ENCODE peak calls at places on chromosomes 13 and 19, in six cellular contexts. O, Z, K, J, S and C are unnamed samples. For H3K27me3, the result is how much of the 10 kb centered on the place peaks cover.

GRCh38 chr19:13965377-13965896 is 13.1 kb downstream of the DCAF15 start:
- DNase-seq in O (no peak), Z (no peak), K (no peak), J (no peak), S (no peak), C (no peak)

GRCh38 chr13:100388923-100389322 is 199.7 kb downstream of the GGACT start:
- DNase-seq in O (no peak), Z (no peak), K (no peak), J (no peak), S (no peak), C (no peak)

GRCh38 chr19:29671393-29672076 is 6.3 kb downstream of the PLEKHF1 start:
- DNase-seq in O (peak), Z (peak), K (peak), J (no peak), S (no peak), C (peak)

GRCh38 chr19:18017275-18018083 is 9.5 kb downstream of the ARRDC2 start:
- DNase-seq in O (no peak), Z (no peak), K (no peak), J (no peak), S (no peak), C (no peak)

GRCh38 chr13:47930649-47931165 is 70.4 kb downstream of the SUCLA2 start:
- DNase-seq in O (no peak), Z (no peak), K (no peak), J (no peak), S (no peak), C (no peak)

GRCh38 chr19:19539738-19540703 is 2.0 kb downstream of the CILP2 start:
- DNase-seq in O (peak), Z (peak), K (peak), J (peak), S (no peak), C (peak)

GRCh38 chr13:44052843-44053607 is 173.3 kb downstream of the LACC1 start:
- DNase-seq in O (peak), Z (peak), K (no peak), J (no peak), S (no peak), C (no peak)

GRCh38 chr19:18865106-18865972 is 30.6 kb downstream of the CERS1 start:
- DNase-seq in O (no peak), Z (no peak), K (no peak), J (no peak), S (no peak), C (no peak)

GRCh38 chr13:95954266-95954665 is 98.9 kb downstream of the UGGT2 start:
- DNase-seq in O (no peak), Z (no peak), K (no peak), J (no peak), S (no peak), C (no peak)

GRCh38 chr13:41973247-41973741 is 12.4 kb upstream of the VWA8 start:
- DNase-seq in O (no peak), Z (no peak), K (no peak), J (no peak), S (no peak), C (no peak)

GRCh38 chr13:34459856-34460255 is 482.2 kb upstream of the NBEA start:
- DNase-seq in O (no peak), Z (peak), K (no peak), J (no peak), S (no peak), C (no peak)

GRCh38 chr19:44308011-44308410 is 3.2 kb upstream of the ZNF235 start:
- DNase-seq in O (no peak), Z (peak), K (no peak), J (no peak), S (no peak), C (no peak)

GRCh38 chr19:46147791-46148288 is at the start of gene IGFL2:
- DNase-seq in O (no peak), Z (peak), K (no peak), J (no peak), S (no peak), C (no peak)
- H3K27me3 ChIP-seq in O (under half), Z (under half), K (under half), J (under half), S (under half), C (under half)

DNA sequence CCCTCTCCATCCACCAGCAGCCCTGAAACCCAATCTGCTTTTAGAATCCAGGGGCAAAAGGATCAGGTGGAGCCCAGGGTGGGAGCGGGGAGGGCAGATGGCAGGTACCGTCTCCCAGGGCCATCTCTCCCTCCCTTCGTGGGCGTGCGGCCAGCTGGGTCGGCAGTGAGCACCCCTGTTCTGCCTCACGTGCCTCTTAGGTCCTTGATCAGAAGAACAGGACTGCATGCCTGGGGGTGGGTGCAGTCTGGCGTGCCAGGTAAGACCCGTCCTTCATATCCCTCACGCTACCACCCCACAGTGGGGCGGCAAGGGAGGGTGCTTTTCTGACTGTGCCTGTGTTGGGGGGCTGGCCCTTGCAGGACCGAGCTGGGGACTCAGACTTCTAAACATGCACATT is 2.0 kb downstream of the SLC8A2 start:
- DNase-seq in O (no peak), Z (no peak), K (no peak), J (no peak), S (no peak), C (no peak)
- H3K27me3 ChIP-seq in O (under half), Z (under half), K (under half), J (under half), S (under half), C (under half)

GRCh38 chr19:35963514-35963913 is 27.3 kb downstream of the LRFN3 start:
- DNase-seq in O (no peak), Z (peak), K (peak), J (no peak), S (no peak), C (no peak)
- H3K27me3 ChIP-seq in O (under half), Z (under half), K (under half), J (under half), S (under half), C (under half)

GRCh38 chr19:32674153-32674958 is 624 bp downstream of the ANKRD27 start:
- DNase-seq in O (no peak), Z (no peak), K (no peak), J (peak), S (no peak), C (no peak)
- H3K27me3 ChIP-seq in O (under half), Z (under half), K (under half), J (under half), S (under half), C (under half)

GRCh38 chr13:113728571-113729054 is 30.4 kb upstream of the TMEM255B start:
- DNase-seq in O (no peak), Z (no peak), K (no peak), J (no peak), S (no peak), C (no peak)
- H3K27me3 ChIP-seq in O (under half), Z (under half), K (under half), J (under half), S (under half), C (under half)

DNA sequence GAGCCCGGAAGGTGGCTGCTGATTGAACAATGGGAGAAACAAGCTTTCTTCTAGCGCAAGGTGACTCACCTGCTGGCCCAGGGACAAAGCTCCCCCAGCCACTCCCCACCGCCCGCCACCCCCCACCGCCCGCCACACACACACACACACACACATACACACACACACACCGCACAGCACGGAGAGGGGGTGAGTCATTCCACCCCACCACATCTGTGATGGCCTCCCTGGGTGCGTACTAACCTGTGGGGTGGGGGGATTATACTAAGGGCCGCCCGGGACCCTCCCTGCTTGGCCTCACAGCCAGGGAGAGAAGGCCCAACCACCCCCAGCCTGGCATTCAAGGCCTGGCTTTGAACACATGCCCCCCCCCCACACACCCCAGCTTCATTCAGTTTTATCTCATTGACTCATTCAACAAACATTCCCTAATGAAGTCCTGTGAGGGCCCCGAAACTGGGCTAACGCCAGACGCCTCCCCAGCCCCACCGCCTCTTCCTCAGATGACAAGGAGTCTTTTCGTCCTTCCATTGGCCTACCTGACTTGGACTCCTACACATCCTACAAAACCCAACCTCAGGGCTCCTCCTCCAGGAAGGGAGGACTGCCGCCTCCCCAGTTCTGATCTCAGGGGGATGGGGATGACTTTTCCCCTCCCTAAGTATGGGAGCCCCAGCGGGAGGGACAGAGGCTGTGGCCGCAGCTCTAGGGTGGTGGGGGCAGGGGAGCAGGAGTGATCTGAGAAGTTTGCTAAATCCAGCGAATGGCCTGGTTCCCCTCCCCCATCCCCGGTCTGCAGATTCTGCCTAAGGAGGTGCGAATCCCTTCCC is 5.8 kb upstream of the ONECUT3 start:
- DNase-seq in O (no peak), Z (peak), K (peak), J (no peak), S (no peak), C (no peak)
- H3K27me3 ChIP-seq in O (half or more), Z (half or more), K (under half), J (half or more), S (half or more), C (half or more)